ENCODE peak calls at places on chromosome 5, in four cellular contexts. One of them, this sample, is unnamed.

GRCh38 chr5:1106385-1107166 is 5.3 kb downstream of the SLC12A7 start:
- DNase-seq in kidney: no peak
- DNase-seq in amniotic stem cell: no peak
- DNase-seq in frontal cortex: no peak
- DNase-seq in this sample: no peak

GRCh38 chr5:14872070-14872989 is 752 bp upstream of the ANKH start:
- DNase-seq in kidney: peak
- DNase-seq in amniotic stem cell: no peak
- DNase-seq in frontal cortex: peak
- DNase-seq in this sample: no peak

GRCh38 chr5:58231041-58231440 is 228.8 kb downstream of the PLK2 start:
- DNase-seq in kidney: no peak
- DNase-seq in amniotic stem cell: no peak
- DNase-seq in frontal cortex: no peak
- DNase-seq in this sample: no peak

GRCh38 chr5:135308752-135309151 is 90.3 kb downstream of the MACROH2A1 start:
- DNase-seq in kidney: no peak
- DNase-seq in amniotic stem cell: peak
- DNase-seq in frontal cortex: no peak
- DNase-seq in this sample: peak

GRCh38 chr5:172542651-172543131 is 88.4 kb upstream of the SH3PXD2B start:
- DNase-seq in kidney: no peak
- DNase-seq in amniotic stem cell: no peak
- DNase-seq in frontal cortex: no peak
- DNase-seq in this sample: peak

GRCh38 chr5:137714931-137715330 is 21.0 kb downstream of the KLHL3 start:
- DNase-seq in kidney: no peak
- DNase-seq in amniotic stem cell: no peak
- DNase-seq in frontal cortex: no peak
- DNase-seq in this sample: no peak

GRCh38 chr5:128241071-128241695 is 157.6 kb downstream of the SLC12A2 start:
- DNase-seq in kidney: no peak
- DNase-seq in amniotic stem cell: no peak
- DNase-seq in frontal cortex: no peak
- DNase-seq in this sample: no peak

GRCh38 chr5:56409331-56410190 is 176.4 kb upstream of the ANKRD55 start:
- DNase-seq in kidney: no peak
- DNase-seq in amniotic stem cell: peak
- DNase-seq in frontal cortex: no peak
- DNase-seq in this sample: no peak